ENCODE peak calls at places on chromosome 18, in six cellular contexts. B is PC-3, L is SK-N-SH, E is HCT116, C is MM.1S, A is GM23248. H is an unnamed sample.

GRCh38 chr18:23935804-23936203 is 78.8 kb upstream of the TTC39C start:
- DNase-seq in B (no peak), L (no peak), E (no peak), C (no peak), A (no peak), H (no peak)

GRCh38 chr18:44682871-44683221 is 2.2 kb downstream of the SETBP1 start:
- DNase-seq in B (peak; percentile 25), L (no peak), E (no peak), C (no peak), A (no peak), H (peak; percentile 62)

GRCh38 chr18:8659609-8660242 is 45.6 kb upstream of the MTCL1 start:
- DNase-seq in B (no peak), L (no peak), E (no peak), C (no peak), A (no peak), H (no peak)

GRCh38 chr18:55322176-55322735 is 265.7 kb downstream of the TCF4 start:
- DNase-seq in B (peak; percentile 81), L (peak; percentile 77), E (no peak), C (peak; percentile 93), A (peak; percentile 94), H (peak; percentile 86)

GRCh38 chr18:44601447-44601846 is 79.2 kb upstream of the SETBP1 start:
- DNase-seq in B (peak; percentile 78), L (no peak), E (no peak), C (no peak), A (peak; percentile 92), H (no peak)

GRCh38 chr18:10317864-10318685 is 136.4 kb upstream of the APCDD1 start:
- DNase-seq in B (no peak), L (no peak), E (no peak), C (no peak), A (no peak), H (no peak)

GRCh38 chr18:78642561-78643398 is 336.8 kb upstream of the SALL3 start:
- DNase-seq in B (no peak), L (no peak), E (no peak), C (no peak), A (no peak), H (peak; percentile 20)

GRCh38 chr18:10213526-10213925 is 240.9 kb upstream of the APCDD1 start:
- DNase-seq in B (peak; percentile 59), L (no peak), E (no peak), C (peak; percentile 45), A (peak; percentile 15), H (no peak)

GRCh38 chr18:74410441-74410992 is 46.6 kb downstream of the DIPK1C start:
- DNase-seq in B (no peak), L (no peak), E (no peak), C (no peak), A (no peak), H (no peak)

GRCh38 chr18:74200780-74201179 is 52.5 kb downstream of the TIMM21 start:
- DNase-seq in B (no peak), L (no peak), E (no peak), C (no peak), A (no peak), H (no peak)

GRCh38 chr18:56233595-56233994 is 404.8 kb downstream of the TXNL1 start:
- DNase-seq in B (peak; percentile 76), L (no peak), E (no peak), C (no peak), A (peak; percentile 93), H (no peak)

GRCh38 chr18:36153203-36153602 is 23.5 kb downstream of the ELP2 start:
- DNase-seq in B (no peak), L (no peak), E (no peak), C (no peak), A (peak; percentile 57), H (no peak)

GRCh38 chr18:47036298-47036874 is 965 bp upstream of the ELOA2 start:
- DNase-seq in B (peak; percentile 49), L (peak; percentile 52), E (peak; percentile 29), C (no peak), A (peak; percentile 72), H (peak; percentile 39)

GRCh38 chr18:34911081-34911480 is 130.1 kb upstream of the MAPRE2 start:
- DNase-seq in B (no peak), L (no peak), E (no peak), C (no peak), A (no peak), H (no peak)

GRCh38 chr18:9433616-9434239 is 41.6 kb upstream of the RALBP1 start:
- DNase-seq in B (no peak), L (no peak), E (no peak), C (no peak), A (no peak), H (no peak)

GRCh38 chr18:10074122-10074521 is 160.3 kb downstream of the VAPA start:
- DNase-seq in B (peak; percentile 7), L (no peak), E (no peak), C (no peak), A (no peak), H (no peak)

GRCh38 chr18:14917311-14917710 is 169.3 kb downstream of the ANKRD30B start:
- DNase-seq in B (no peak), L (no peak), E (no peak), C (no peak), A (no peak), H (no peak)

GRCh38 chr18:13271512-13271911 is 53.0 kb downstream of the LDLRAD4 start:
- DNase-seq in B (no peak), L (no peak), E (no peak), C (no peak), A (no peak), H (no peak)

GRCh38 chr18:79905993-79906392 is 45.5 kb downstream of the SLC66A2 start:
- DNase-seq in B (no peak), L (no peak), E (no peak), C (no peak), A (no peak), H (no peak)

GRCh38 chr18:79904357-79905147 is 46.9 kb downstream of the SLC66A2 start:
- DNase-seq in B (no peak), L (peak; percentile 23), E (no peak), C (no peak), A (no peak), H (no peak)

GRCh38 chr18:79905389-79905911 is 46.0 kb downstream of the SLC66A2 start:
- DNase-seq in B (no peak), L (no peak), E (no peak), C (no peak), A (peak; percentile 13), H (no peak)

GRCh38 chr18:79903787-79904356 is 47.6 kb downstream of the SLC66A2 start:
- DNase-seq in B (no peak), L (no peak), E (no peak), C (no peak), A (no peak), H (no peak)

DNA sequence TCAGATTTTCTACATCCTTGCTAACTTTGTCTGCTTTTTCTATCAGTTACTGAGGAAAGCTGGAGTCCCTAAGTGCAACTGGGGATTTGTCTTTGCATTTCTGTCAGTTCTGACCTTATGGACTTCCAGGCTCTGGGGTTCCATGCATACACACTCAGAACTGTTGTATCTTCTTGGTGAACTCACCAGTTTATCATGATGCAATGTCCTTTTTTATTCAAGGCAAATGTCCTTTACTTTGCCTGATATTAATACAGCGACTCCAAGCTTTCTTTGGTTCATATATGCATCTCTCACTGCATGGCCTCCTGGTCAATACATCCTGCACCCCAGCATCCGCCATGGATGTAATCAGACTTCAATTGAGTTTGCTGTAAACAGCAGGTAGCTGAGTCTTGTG is 44.7 kb downstream of the SLC66A2 start:
- DNase-seq in B (no peak), L (no peak), E (no peak), C (no peak), A (no peak), H (no peak)
- H3K36me3 ChIP-seq in B (no peaks in the 10 kb centered on the region), L (peaks cover 2% of the 10 kb centered on the region), E (no peaks in the 10 kb centered on the region), C (no peaks in the 10 kb centered on the region), A (no peaks in the 10 kb centered on the region), H (no peaks in the 10 kb centered on the region)

DNA sequence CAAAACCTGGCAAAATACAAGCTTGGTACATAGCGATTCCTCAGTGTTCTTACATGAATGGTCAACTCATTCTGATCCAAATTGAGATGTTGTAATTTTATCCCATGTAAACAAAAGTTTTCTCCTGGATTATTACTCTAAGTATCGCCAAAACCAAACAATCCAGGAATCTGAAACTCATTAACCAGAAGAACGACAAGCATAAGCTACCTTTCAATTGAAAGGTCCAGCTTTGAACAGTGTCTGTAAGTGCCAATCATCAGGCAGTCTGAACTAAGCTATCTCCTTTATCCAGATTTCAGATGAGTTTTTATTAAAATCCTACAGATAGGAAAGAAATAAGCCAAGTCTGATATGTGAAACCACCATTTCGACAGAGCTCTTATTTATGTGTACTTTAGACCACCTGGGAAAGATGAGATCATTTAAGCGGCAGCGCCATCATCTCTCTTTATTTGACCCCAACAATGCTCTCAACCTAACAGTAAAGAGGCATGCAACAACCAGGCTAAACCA is 2.3 kb downstream of the MEX3C start:
- DNase-seq in B (no peak), L (no peak), E (no peak), C (no peak), A (peak; percentile 17), H (peak; percentile 8)
- H3K9ac ChIP-seq in B (peak overlapping the region; percentile 75), L (peak overlapping the region; percentile 91), E (peak overlapping the region; percentile 83), C (peak overlapping the region; percentile 97), A (peak overlapping the region; percentile 98), H (peak overlapping the region; percentile 89)

DNA sequence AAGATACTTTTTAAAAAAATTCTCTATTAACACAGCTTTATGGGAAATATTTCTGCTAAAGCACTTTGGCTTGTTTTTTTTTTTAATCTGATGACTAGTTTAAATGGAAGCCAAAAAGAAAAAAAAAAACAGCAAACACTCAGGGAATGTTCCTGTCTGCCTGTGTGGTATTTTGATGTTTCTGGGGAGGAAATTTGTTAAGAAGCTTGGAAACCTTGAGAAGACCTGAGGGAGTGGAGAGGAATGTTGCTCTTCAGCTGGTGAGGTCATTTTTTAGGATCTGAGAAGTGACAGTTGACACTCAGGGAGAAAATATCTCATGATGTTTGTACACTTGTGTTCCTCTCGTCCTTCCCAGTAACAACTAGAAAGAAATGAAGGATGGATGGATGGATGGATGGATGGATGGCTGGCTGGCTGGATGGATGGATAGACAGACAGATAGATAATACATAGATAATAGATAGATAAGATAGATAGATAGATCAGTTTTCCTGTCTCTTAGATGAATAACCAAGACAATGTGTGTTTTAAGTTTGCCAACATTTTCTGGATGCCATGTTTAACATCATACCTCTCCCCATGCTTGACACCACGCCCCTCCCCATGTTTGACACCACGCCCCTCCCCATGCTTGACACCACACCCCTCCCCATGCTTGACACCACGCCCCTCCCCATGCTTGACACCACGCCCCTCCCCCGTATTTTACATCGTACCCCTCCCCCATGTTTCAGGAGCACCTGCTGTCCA is 84.8 kb downstream of the CTIF start:
- DNase-seq in B (peak; percentile 6), L (no peak), E (no peak), C (no peak), A (peak; percentile 86), H (no peak)
- TF ChIP-seq EZH2phosphoT487 in B (no peak), L (no peak), E (no peak), C (no peak), A (no peak), H (no peak)

GRCh38 chr18:58381676-58382411 is 247.0 kb downstream of the ALPK2 start:
- DNase-seq in B (no peak), L (no peak), E (no peak), C (no peak), A (no peak), H (no peak)
- H3K36me3 ChIP-seq in B (peaks cover 29% of the 10 kb centered on the region), L (peaks cover 2% of the 10 kb centered on the region), E (peaks cover 2% of the 10 kb centered on the region), C (no peaks in the 10 kb centered on the region), A (no peaks in the 10 kb centered on the region), H (no peaks in the 10 kb centered on the region)

GRCh38 chr18:29328932-29329331 is 1152.0 kb upstream of the CDH2 start:
- DNase-seq in B (no peak), L (no peak), E (no peak), C (no peak), A (no peak), H (no peak)
- H3K9ac ChIP-seq in B (no peak overlapping the region), L (no peak overlapping the region), E (no peak overlapping the region), C (no peak overlapping the region), A (no peak overlapping the region), H (no peak overlapping the region)

GRCh38 chr18:63907649-63908048 is at the start of gene SERPINB10:
- DNase-seq in B (no peak), L (no peak), E (no peak), C (peak; percentile 63), A (peak; percentile 37), H (no peak)
- TF ChIP-seq EZH2phosphoT487 in B (no peak), L (no peak), E (no peak), C (no peak), A (no peak), H (no peak)

H was measured in neural progenitor cell.